ENCODE peak calls at places on chromosomes 11 and 22, in seven cellular contexts. D, G, I, U, K, M and Q are unnamed samples. For H3K27me3, the result is how much of the 10 kb centered on the place peaks cover.

GRCh38 chr11:76624515-76625379 is 45.8 kb downstream of the LRRC32 start:
- DNase-seq in D (peak), G (no peak), I (no peak), U (no peak), K (no peak), M (no peak), Q (no peak)

GRCh38 chr11:6326980-6327379 is 6.7 kb upstream of the CAVIN3 start:
- DNase-seq in D (no peak), G (no peak), I (no peak), U (no peak), K (no peak), M (no peak), Q (no peak)

GRCh38 chr11:118744001-118744400 is 47.0 kb downstream of the DDX6 start:
- DNase-seq in D (no peak), G (no peak), I (no peak), U (no peak), K (no peak), M (no peak), Q (no peak)

GRCh38 chr11:72534859-72535547 is 100.7 kb upstream of the CLPB start:
- DNase-seq in D (peak), G (no peak), I (no peak), U (no peak), K (no peak), M (no peak), Q (no peak)

GRCh38 chr11:27610287-27610686 is 90.0 kb downstream of the BDNF start:
- DNase-seq in D (no peak), G (no peak), I (no peak), U (no peak), K (no peak), M (no peak), Q (no peak)

GRCh38 chr11:12746593-12747097 is 72.4 kb downstream of the TEAD1 start:
- DNase-seq in D (peak), G (peak), I (no peak), U (peak), K (peak), M (peak), Q (peak)

GRCh38 chr11:111765320-111765983 is 737 bp downstream of the PPP2R1B start:
- DNase-seq in D (no peak), G (peak), I (no peak), U (peak), K (no peak), M (no peak), Q (no peak)

GRCh38 chr11:8707541-8708270 is 25.1 kb downstream of the RPL27A start:
- DNase-seq in D (no peak), G (no peak), I (no peak), U (no peak), K (peak), M (no peak), Q (no peak)

GRCh38 chr22:26502688-26503561 is 9.3 kb downstream of the TFIP11 start:
- DNase-seq in D (peak), G (no peak), I (no peak), U (peak), K (peak), M (peak), Q (no peak)

GRCh38 chr11:33724644-33725035 is 11.6 kb downstream of the CD59 start:
- DNase-seq in D (no peak), G (no peak), I (no peak), U (peak), K (no peak), M (peak), Q (no peak)

GRCh38 chr22:19786264-19786585 is 25.6 kb downstream of the TBX1 start:
- DNase-seq in D (no peak), G (no peak), I (no peak), U (no peak), K (no peak), M (no peak), Q (no peak)

GRCh38 chr11:130839950-130840666 is 76.2 kb downstream of the SNX19 start:
- DNase-seq in D (no peak), G (no peak), I (no peak), U (peak), K (no peak), M (peak), Q (peak)

GRCh38 chr11:75814369-75814685 is 683 bp upstream of the UVRAG start:
- DNase-seq in D (no peak), G (no peak), I (no peak), U (no peak), K (no peak), M (no peak), Q (no peak)

GRCh38 chr11:6656936-6657335 is 1.3 kb upstream of the DCHS1 start:
- DNase-seq in D (no peak), G (no peak), I (no peak), U (no peak), K (no peak), M (no peak), Q (no peak)

GRCh38 chr11:114666760-114667159 is 11.6 kb upstream of the NXPE2 start:
- DNase-seq in D (no peak), G (no peak), I (no peak), U (no peak), K (no peak), M (no peak), Q (no peak)

GRCh38 chr22:29353860-29354259 is 34.5 kb downstream of the AP1B1 start:
- DNase-seq in D (no peak), G (no peak), I (no peak), U (no peak), K (no peak), M (no peak), Q (no peak)

GRCh38 chr11:128707671-128708070 is 13.8 kb downstream of the FLI1 start:
- DNase-seq in D (no peak), G (no peak), I (no peak), U (peak), K (no peak), M (peak), Q (no peak)

GRCh38 chr11:129917231-129917630 is 21.9 kb upstream of the NFRKB start:
- DNase-seq in D (no peak), G (no peak), I (no peak), U (no peak), K (no peak), M (peak), Q (no peak)

GRCh38 chr22:32686354-32686753 is 115.2 kb upstream of the TIMP3 start:
- DNase-seq in D (peak), G (no peak), I (no peak), U (no peak), K (no peak), M (peak), Q (no peak)

GRCh38 chr22:36156515-36157419 is 3.8 kb downstream of the APOL3 start:
- DNase-seq in D (peak), G (no peak), I (peak), U (peak), K (peak), M (peak), Q (peak)

GRCh38 chr11:240315-240714 is 3.5 kb downstream of the PSMD13 start:
- DNase-seq in D (no peak), G (no peak), I (no peak), U (no peak), K (no peak), M (no peak), Q (no peak)

GRCh38 chr22:27724706-27725105 is 76.8 kb downstream of the MN1 start:
- DNase-seq in D (no peak), G (no peak), I (no peak), U (no peak), K (no peak), M (peak), Q (no peak)

GRCh38 chr11:120013325-120014250 is 124.3 kb downstream of the TRIM29 start:
- DNase-seq in D (peak), G (peak), I (no peak), U (peak), K (peak), M (peak), Q (no peak)

GRCh38 chr11:58530236-58530635 is 22.3 kb upstream of the OR5B21 start:
- DNase-seq in D (no peak), G (no peak), I (no peak), U (no peak), K (no peak), M (no peak), Q (no peak)

GRCh38 chr22:39177456-39177775 is 24.9 kb upstream of the CBX7 start:
- DNase-seq in D (no peak), G (no peak), I (no peak), U (no peak), K (no peak), M (no peak), Q (no peak)

GRCh38 chr11:69825941-69826340 is 6.7 kb upstream of the FGF3 start:
- DNase-seq in D (no peak), G (no peak), I (no peak), U (no peak), K (no peak), M (no peak), Q (no peak)

GRCh38 chr11:93704237-93704636 is 37.1 kb downstream of the TAF1D start:
- DNase-seq in D (no peak), G (no peak), I (no peak), U (no peak), K (no peak), M (no peak), Q (no peak)

GRCh38 chr22:50311606-50312351 is 4.3 kb upstream of the PLXNB2 start:
- DNase-seq in D (no peak), G (no peak), I (no peak), U (no peak), K (no peak), M (no peak), Q (no peak)

DNA sequence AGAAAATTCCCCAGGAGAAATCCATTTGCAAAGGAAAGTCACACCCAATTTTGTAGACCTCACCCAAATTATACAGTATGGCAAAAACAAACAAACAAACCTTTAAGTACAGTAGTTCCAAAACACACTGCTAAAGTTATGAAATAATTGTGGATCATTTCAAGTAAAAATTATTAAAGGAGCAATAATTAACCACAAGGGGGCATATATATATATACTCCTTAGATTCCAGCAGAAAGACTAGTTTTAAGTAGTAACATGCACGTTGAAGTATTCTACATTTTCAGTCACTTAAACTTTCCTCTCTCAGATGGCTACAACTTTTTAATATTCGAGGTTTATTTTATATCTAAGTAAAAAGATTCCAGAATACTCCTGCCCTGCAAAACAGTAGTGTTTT is 26.8 kb downstream of the RNF141 start:
- DNase-seq in D (no peak), G (no peak), I (no peak), U (peak), K (no peak), M (peak), Q (no peak)
- TF ChIP-seq CTCF in D (peak), G (no peak), I (no peak), U (peak), K (peak), M (peak), Q (peak)

DNA sequence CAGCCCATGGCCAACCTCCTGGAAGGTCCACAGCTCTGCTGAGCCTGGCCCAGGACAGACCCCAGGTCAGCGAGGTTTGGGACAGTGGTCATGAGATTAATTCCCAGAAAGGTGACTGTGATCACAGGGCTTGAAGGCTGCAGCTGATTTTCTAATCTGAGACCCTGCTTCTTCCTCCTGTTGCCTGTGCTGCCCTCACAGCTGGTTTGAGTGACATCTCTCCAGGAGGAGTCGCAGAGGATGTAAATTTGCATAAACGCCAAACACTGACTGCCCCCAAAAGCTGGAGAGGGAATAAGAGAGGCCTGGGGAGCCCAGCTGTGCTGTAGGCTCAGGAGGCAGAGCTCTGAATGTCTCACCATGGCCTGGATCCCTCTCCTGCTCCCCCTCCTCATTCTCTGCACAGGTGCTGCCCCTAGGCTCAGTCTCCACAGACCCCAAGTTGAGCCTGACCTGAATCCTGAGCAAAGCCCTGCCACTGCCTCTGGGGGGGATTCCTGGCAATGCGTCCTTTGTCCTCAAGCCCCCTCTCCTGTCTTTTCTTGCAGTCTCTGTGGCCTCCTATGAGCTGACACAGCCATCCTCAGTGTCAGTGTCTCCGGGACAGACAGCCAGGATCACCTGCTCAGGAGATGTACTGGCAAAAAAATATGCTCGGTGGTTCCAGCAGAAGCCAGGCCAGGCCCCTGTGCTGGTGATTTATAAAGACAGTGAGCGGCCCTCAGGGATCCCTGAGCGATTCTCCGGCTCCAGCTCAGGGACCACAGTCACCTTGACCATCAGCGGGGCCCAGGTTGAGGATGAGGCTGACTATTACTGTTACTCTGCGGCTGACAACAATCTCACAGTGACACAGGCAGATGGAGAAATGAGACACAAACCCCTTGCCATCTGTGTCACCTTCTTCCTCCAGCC is 23.8 kb downstream of the GGTLC2 start:
- DNase-seq in D (no peak), G (no peak), I (no peak), U (no peak), K (no peak), M (no peak), Q (no peak)
- H3K27me3 ChIP-seq in D (under half), G (under half), I (under half), U (under half), K (half or more), M (under half), Q (under half)

GRCh38 chr11:125201525-125202121 is 37.1 kb downstream of the PKNOX2 start:
- DNase-seq in D (no peak), G (no peak), I (no peak), U (no peak), K (no peak), M (peak), Q (no peak)
- H3K4me3 ChIP-seq in D (no peak), G (no peak), I (no peak), U (no peak), K (no peak), M (no peak), Q (no peak)

DNA sequence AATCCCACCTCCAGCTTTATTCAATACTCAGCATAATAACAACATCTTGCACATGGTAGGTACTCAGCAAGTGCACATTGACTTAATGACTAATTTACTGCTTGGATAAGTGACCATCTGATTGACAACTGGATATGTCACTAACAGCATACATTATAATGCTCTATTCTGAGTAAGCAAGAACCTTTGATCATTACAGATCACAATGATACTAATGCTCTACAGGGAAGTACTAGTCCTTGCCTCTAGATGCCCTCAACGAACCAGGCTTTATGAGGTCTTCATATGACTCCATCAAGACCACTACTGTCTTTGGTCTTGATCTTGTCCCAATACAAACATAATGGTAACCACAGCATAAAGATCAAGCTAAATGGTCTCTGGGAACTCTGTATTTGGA is 167.6 kb upstream of the MTMR2 start:
- DNase-seq in D (no peak), G (no peak), I (no peak), U (no peak), K (no peak), M (peak), Q (no peak)
- TF ChIP-seq CTCF in D (no peak), G (peak), I (no peak), U (peak), K (no peak), M (peak), Q (no peak)

DNA sequence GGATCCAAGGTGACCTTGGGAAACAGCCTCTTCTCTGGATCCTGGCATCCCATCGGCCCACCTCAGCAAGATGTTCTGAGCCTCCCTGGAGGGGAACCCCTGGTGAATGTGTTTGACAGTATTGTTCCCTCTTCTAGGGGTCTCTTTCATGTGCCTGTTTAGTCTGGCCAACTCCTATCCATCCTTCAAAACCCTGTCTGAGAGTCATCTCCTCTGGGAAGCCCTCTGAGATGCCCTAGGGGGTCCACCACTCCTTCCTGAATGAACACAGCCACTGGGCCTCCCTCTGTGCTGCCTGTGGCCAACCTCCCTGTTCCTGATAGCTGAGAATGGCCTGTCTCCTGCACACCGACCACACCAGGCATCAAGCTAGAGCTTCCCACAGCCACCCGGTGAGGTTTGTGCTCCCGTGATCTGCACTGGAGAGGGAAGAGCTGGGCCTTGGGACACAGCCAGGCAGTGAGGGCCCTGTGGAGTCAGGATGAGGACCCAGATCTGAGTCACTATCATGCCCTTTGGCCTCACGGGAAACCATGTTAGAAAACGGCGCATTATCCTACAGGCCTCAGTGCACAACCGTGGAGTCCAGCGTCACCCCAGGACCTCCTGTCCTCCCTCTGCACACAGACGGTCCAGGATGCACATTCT is 8.8 kb downstream of the WNT7B start:
- DNase-seq in D (no peak), G (no peak), I (no peak), U (peak), K (no peak), M (peak), Q (no peak)
- H3K27me3 ChIP-seq in D (half or more), G (half or more), I (under half), U (under half), K (half or more), M (under half), Q (under half)